ENCODE peak calls at places on chromosomes 16 and 17, in nine cellular contexts. One of them, this sample, is unnamed. For H3K27me3, the result is how much of the 10 kb centered on the place peaks cover.

GRCh38 chr17:78615631-78616030 is 38.4 kb upstream of the DNAH17 start:
- DNase-seq in neural progenitor cell: no peak
- DNase-seq in left ventricle myocardium inferior: no peak
- DNase-seq in ovary: no peak
- DNase-seq in fibroblast of lung: no peak
- DNase-seq in esophagus squamous epithelium: no peak
- DNase-seq in right atrium auricular region: no peak
- DNase-seq in AG04450: no peak
- DNase-seq in tibial artery: no peak
- DNase-seq in this sample: no peak

GRCh38 chr17:35901776-35902175 is 21.6 kb upstream of the CCL5 start:
- DNase-seq in ovary: no peak
- DNase-seq in neural progenitor cell: no peak
- DNase-seq in tibial artery: no peak
- DNase-seq in right atrium auricular region: no peak
- DNase-seq in fibroblast of lung: no peak
- DNase-seq in AG04450: no peak
- DNase-seq in esophagus squamous epithelium: no peak
- DNase-seq in left ventricle myocardium inferior: no peak
- DNase-seq in this sample: no peak

GRCh38 chr17:41592601-41593305 is 6.1 kb upstream of the KRT14 start:
- DNase-seq in esophagus squamous epithelium: no peak
- DNase-seq in AG04450: no peak
- DNase-seq in ovary: no peak
- DNase-seq in neural progenitor cell: peak
- DNase-seq in tibial artery: no peak
- DNase-seq in left ventricle myocardium inferior: no peak
- DNase-seq in right atrium auricular region: no peak
- DNase-seq in fibroblast of lung: no peak
- DNase-seq in this sample: no peak

GRCh38 chr16:49499018-49499785 is 125.6 kb downstream of the C16orf78 start:
- DNase-seq in esophagus squamous epithelium: no peak
- DNase-seq in fibroblast of lung: no peak
- DNase-seq in tibial artery: peak
- DNase-seq in ovary: no peak
- DNase-seq in neural progenitor cell: no peak
- DNase-seq in AG04450: no peak
- DNase-seq in left ventricle myocardium inferior: no peak
- DNase-seq in right atrium auricular region: no peak
- DNase-seq in this sample: no peak

GRCh38 chr16:6447046-6447445 is 885.6 kb upstream of the RBFOX1 start:
- DNase-seq in AG04450: no peak
- DNase-seq in left ventricle myocardium inferior: no peak
- DNase-seq in esophagus squamous epithelium: no peak
- DNase-seq in ovary: no peak
- DNase-seq in tibial artery: no peak
- DNase-seq in right atrium auricular region: no peak
- DNase-seq in neural progenitor cell: no peak
- DNase-seq in fibroblast of lung: no peak
- DNase-seq in this sample: no peak

GRCh38 chr17:76271669-76272540 is 6.8 kb downstream of the UBALD2 start:
- DNase-seq in neural progenitor cell: no peak
- DNase-seq in ovary: peak
- DNase-seq in esophagus squamous epithelium: no peak
- DNase-seq in left ventricle myocardium inferior: no peak
- DNase-seq in right atrium auricular region: no peak
- DNase-seq in AG04450: no peak
- DNase-seq in fibroblast of lung: no peak
- DNase-seq in tibial artery: no peak
- DNase-seq in this sample: no peak

GRCh38 chr17:3723188-3723555 is 531 bp upstream of the HASPIN start:
- DNase-seq in neural progenitor cell: no peak
- DNase-seq in right atrium auricular region: no peak
- DNase-seq in esophagus squamous epithelium: no peak
- DNase-seq in ovary: no peak
- DNase-seq in fibroblast of lung: no peak
- DNase-seq in AG04450: no peak
- DNase-seq in tibial artery: no peak
- DNase-seq in left ventricle myocardium inferior: no peak
- DNase-seq in this sample: no peak

GRCh38 chr16:47460301-47460754 is 535 bp downstream of the ITFG1 start:
- DNase-seq in fibroblast of lung: peak
- DNase-seq in right atrium auricular region: no peak
- DNase-seq in left ventricle myocardium inferior: no peak
- DNase-seq in tibial artery: no peak
- DNase-seq in ovary: no peak
- DNase-seq in neural progenitor cell: no peak
- DNase-seq in AG04450: no peak
- DNase-seq in esophagus squamous epithelium: no peak
- DNase-seq in this sample: no peak

GRCh38 chr17:51739245-51739886 is 419.1 kb downstream of the CA10 start:
- DNase-seq in right atrium auricular region: no peak
- DNase-seq in esophagus squamous epithelium: no peak
- DNase-seq in ovary: no peak
- DNase-seq in fibroblast of lung: no peak
- DNase-seq in neural progenitor cell: no peak
- DNase-seq in AG04450: no peak
- DNase-seq in left ventricle myocardium inferior: no peak
- DNase-seq in tibial artery: no peak
- DNase-seq in this sample: no peak

GRCh38 chr17:29077320-29077719 is 34.4 kb downstream of the PIPOX start:
- DNase-seq in tibial artery: no peak
- DNase-seq in left ventricle myocardium inferior: no peak
- DNase-seq in AG04450: no peak
- DNase-seq in right atrium auricular region: no peak
- DNase-seq in neural progenitor cell: no peak
- DNase-seq in esophagus squamous epithelium: no peak
- DNase-seq in ovary: no peak
- DNase-seq in fibroblast of lung: no peak
- DNase-seq in this sample: no peak

GRCh38 chr17:53757559-53757958 is 65.2 kb upstream of the KIF2B start:
- DNase-seq in AG04450: no peak
- DNase-seq in neural progenitor cell: no peak
- DNase-seq in esophagus squamous epithelium: no peak
- DNase-seq in right atrium auricular region: no peak
- DNase-seq in ovary: no peak
- DNase-seq in fibroblast of lung: no peak
- DNase-seq in left ventricle myocardium inferior: no peak
- DNase-seq in tibial artery: no peak
- DNase-seq in this sample: no peak

GRCh38 chr17:57135748-57136342 is 50.8 kb downstream of the AKAP1 start:
- DNase-seq in AG04450: no peak
- DNase-seq in fibroblast of lung: no peak
- DNase-seq in left ventricle myocardium inferior: no peak
- DNase-seq in ovary: no peak
- DNase-seq in esophagus squamous epithelium: no peak
- DNase-seq in neural progenitor cell: no peak
- DNase-seq in right atrium auricular region: no peak
- DNase-seq in tibial artery: peak
- DNase-seq in this sample: no peak

GRCh38 chr16:736936-737481 is 3.8 kb downstream of the CIAO3 start:
- DNase-seq in tibial artery: no peak
- DNase-seq in neural progenitor cell: no peak
- DNase-seq in ovary: no peak
- DNase-seq in esophagus squamous epithelium: no peak
- DNase-seq in right atrium auricular region: no peak
- DNase-seq in AG04450: no peak
- DNase-seq in left ventricle myocardium inferior: no peak
- DNase-seq in fibroblast of lung: no peak
- DNase-seq in this sample: no peak

GRCh38 chr17:33012522-33013033 is 20.9 kb downstream of the SPACA3 start:
- DNase-seq in right atrium auricular region: peak
- DNase-seq in AG04450: peak
- DNase-seq in esophagus squamous epithelium: no peak
- DNase-seq in ovary: no peak
- DNase-seq in fibroblast of lung: peak
- DNase-seq in neural progenitor cell: no peak
- DNase-seq in left ventricle myocardium inferior: no peak
- DNase-seq in tibial artery: no peak
- DNase-seq in this sample: no peak

GRCh38 chr17:72456026-72456569 is 335.3 kb downstream of the SOX9 start:
- DNase-seq in neural progenitor cell: no peak
- DNase-seq in AG04450: no peak
- DNase-seq in tibial artery: no peak
- DNase-seq in right atrium auricular region: no peak
- DNase-seq in ovary: no peak
- DNase-seq in esophagus squamous epithelium: no peak
- DNase-seq in left ventricle myocardium inferior: no peak
- DNase-seq in fibroblast of lung: peak
- DNase-seq in this sample: no peak

DNA sequence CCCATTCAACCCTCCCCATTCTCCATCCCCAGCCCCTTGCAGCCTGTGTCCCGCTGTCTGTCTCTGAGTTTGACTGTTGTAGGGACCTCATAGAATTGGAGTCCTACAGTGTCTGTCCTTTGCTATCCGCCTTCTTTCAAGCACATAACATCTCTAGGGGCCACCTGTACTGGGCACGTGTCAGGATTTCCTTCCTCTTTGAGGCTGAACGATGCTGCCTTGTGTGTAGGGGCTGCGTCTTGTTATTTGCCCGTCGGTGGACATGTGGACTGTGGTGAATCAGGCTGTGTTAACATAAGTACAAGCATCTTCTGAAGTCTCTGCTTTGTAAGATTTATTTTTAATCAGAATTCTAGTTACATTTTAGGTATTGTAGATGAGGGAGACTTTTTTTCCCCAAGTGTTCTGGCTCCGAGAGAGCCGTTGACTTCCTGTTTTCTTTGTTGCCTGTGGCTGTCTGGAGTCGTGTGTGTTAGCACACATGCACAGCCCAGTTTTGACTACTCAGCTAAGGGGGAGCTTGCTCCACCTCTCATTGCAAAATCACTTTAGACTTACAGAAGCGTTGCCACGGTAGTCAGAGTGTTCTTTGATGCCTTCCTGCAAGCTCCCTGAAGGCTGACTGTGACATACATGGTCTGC is 26.1 kb downstream of the SPG7 start:
- DNase-seq in tibial artery: no peak
- DNase-seq in fibroblast of lung: no peak
- DNase-seq in esophagus squamous epithelium: peak
- DNase-seq in left ventricle myocardium inferior: no peak
- DNase-seq in neural progenitor cell: no peak
- DNase-seq in AG04450: no peak
- DNase-seq in ovary: no peak
- DNase-seq in right atrium auricular region: no peak
- DNase-seq in this sample: peak
- H3K4me3 ChIP-seq in tibial artery: no peak
- H3K4me3 ChIP-seq in fibroblast of lung: no peak
- H3K4me3 ChIP-seq in esophagus squamous epithelium: no peak
- H3K4me3 ChIP-seq in left ventricle myocardium inferior: no peak
- H3K4me3 ChIP-seq in neural progenitor cell: no peak
- H3K4me3 ChIP-seq in AG04450: no peak
- H3K4me3 ChIP-seq in ovary: no peak
- H3K4me3 ChIP-seq in right atrium auricular region: no peak
- H3K4me3 ChIP-seq in this sample: no peak

GRCh38 chr17:15981646-15982580 is 17.6 kb downstream of the ZSWIM7 start:
- DNase-seq in AG04450: no peak
- DNase-seq in neural progenitor cell: no peak
- DNase-seq in left ventricle myocardium inferior: no peak
- DNase-seq in esophagus squamous epithelium: no peak
- DNase-seq in ovary: no peak
- DNase-seq in tibial artery: no peak
- DNase-seq in fibroblast of lung: peak
- DNase-seq in right atrium auricular region: no peak
- DNase-seq in this sample: no peak
- H3K27ac ChIP-seq in AG04450: peak
- H3K27ac ChIP-seq in neural progenitor cell: no peak
- H3K27ac ChIP-seq in left ventricle myocardium inferior: no peak
- H3K27ac ChIP-seq in esophagus squamous epithelium: no peak
- H3K27ac ChIP-seq in ovary: no peak
- H3K27ac ChIP-seq in tibial artery: no peak
- H3K27ac ChIP-seq in fibroblast of lung: no peak
- H3K27ac ChIP-seq in right atrium auricular region: no peak
- H3K27ac ChIP-seq in this sample: no peak

DNA sequence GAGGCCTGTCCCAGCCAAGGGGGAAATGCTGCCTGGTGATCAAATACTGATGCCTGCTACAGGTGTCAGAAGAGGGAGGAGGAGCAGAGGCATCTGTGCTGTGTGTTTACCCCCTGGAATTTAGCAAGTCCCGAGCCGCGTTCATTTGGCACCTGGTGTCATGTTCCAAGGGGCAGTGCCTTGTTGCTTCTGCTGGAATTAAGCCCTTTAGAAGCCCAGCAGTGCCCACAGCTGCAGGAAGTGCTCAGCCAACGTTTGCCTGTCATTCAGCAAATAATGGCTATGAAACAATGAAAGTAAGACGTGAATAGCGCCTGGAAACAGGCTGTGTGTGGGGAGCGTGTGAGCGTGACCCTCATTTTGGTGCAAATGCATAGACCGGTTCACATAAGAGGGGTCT is 5.9 kb upstream of the ATP2C2 start:
- DNase-seq in left ventricle myocardium inferior: no peak
- DNase-seq in ovary: no peak
- DNase-seq in tibial artery: no peak
- DNase-seq in esophagus squamous epithelium: no peak
- DNase-seq in right atrium auricular region: no peak
- DNase-seq in neural progenitor cell: peak
- DNase-seq in AG04450: no peak
- DNase-seq in fibroblast of lung: no peak
- DNase-seq in this sample: peak
- H3K27me3 ChIP-seq in left ventricle myocardium inferior: under half
- H3K27me3 ChIP-seq in ovary: under half
- H3K27me3 ChIP-seq in tibial artery: under half
- H3K27me3 ChIP-seq in esophagus squamous epithelium: under half
- H3K27me3 ChIP-seq in right atrium auricular region: under half
- H3K27me3 ChIP-seq in neural progenitor cell: under half
- H3K27me3 ChIP-seq in AG04450: under half
- H3K27me3 ChIP-seq in fibroblast of lung: under half
- H3K27me3 ChIP-seq in this sample: under half

GRCh38 chr16:70463235-70463634 is 8.8 kb downstream of the FCSK start:
- DNase-seq in tibial artery: no peak
- DNase-seq in AG04450: no peak
- DNase-seq in fibroblast of lung: no peak
- DNase-seq in esophagus squamous epithelium: no peak
- DNase-seq in right atrium auricular region: no peak
- DNase-seq in neural progenitor cell: no peak
- DNase-seq in left ventricle myocardium inferior: no peak
- DNase-seq in ovary: no peak
- DNase-seq in this sample: no peak

GRCh38 chr16:70465999-70466811 is 11.8 kb downstream of the FCSK start:
- DNase-seq in tibial artery: no peak
- DNase-seq in right atrium auricular region: no peak
- DNase-seq in left ventricle myocardium inferior: no peak
- DNase-seq in AG04450: no peak
- DNase-seq in neural progenitor cell: no peak
- DNase-seq in ovary: no peak
- DNase-seq in esophagus squamous epithelium: no peak
- DNase-seq in fibroblast of lung: no peak
- DNase-seq in this sample: no peak

GRCh38 chr16:70457446-70457845 is 3.1 kb downstream of the FCSK start:
- DNase-seq in tibial artery: no peak
- DNase-seq in left ventricle myocardium inferior: no peak
- DNase-seq in ovary: no peak
- DNase-seq in neural progenitor cell: no peak
- DNase-seq in AG04450: no peak
- DNase-seq in fibroblast of lung: no peak
- DNase-seq in right atrium auricular region: no peak
- DNase-seq in esophagus squamous epithelium: no peak
- DNase-seq in this sample: no peak

GRCh38 chr16:70455910-70456309 is 1.5 kb downstream of the FCSK start:
- DNase-seq in esophagus squamous epithelium: no peak
- DNase-seq in tibial artery: no peak
- DNase-seq in ovary: no peak
- DNase-seq in right atrium auricular region: no peak
- DNase-seq in fibroblast of lung: no peak
- DNase-seq in neural progenitor cell: no peak
- DNase-seq in AG04450: no peak
- DNase-seq in left ventricle myocardium inferior: no peak
- DNase-seq in this sample: no peak

GRCh38 chr16:70460737-70461261 is 6.4 kb downstream of the FCSK start:
- DNase-seq in AG04450: no peak
- DNase-seq in tibial artery: no peak
- DNase-seq in neural progenitor cell: no peak
- DNase-seq in ovary: no peak
- DNase-seq in right atrium auricular region: no peak
- DNase-seq in left ventricle myocardium inferior: no peak
- DNase-seq in fibroblast of lung: no peak
- DNase-seq in esophagus squamous epithelium: no peak
- DNase-seq in this sample: no peak
- H3K4me3 ChIP-seq in AG04450: no peak
- H3K4me3 ChIP-seq in tibial artery: no peak
- H3K4me3 ChIP-seq in neural progenitor cell: no peak
- H3K4me3 ChIP-seq in ovary: no peak
- H3K4me3 ChIP-seq in right atrium auricular region: no peak
- H3K4me3 ChIP-seq in left ventricle myocardium inferior: no peak
- H3K4me3 ChIP-seq in fibroblast of lung: no peak
- H3K4me3 ChIP-seq in esophagus squamous epithelium: no peak
- H3K4me3 ChIP-seq in this sample: no peak

This sample was measured in dorsolateral prefrontal cortex.